ENCODE peak calls at places on chromosomes 7 and 10, in five cellular contexts. E is lung, L is A549, F is ascending aorta, C is MCF 10A. S is an unnamed sample.

GRCh38 chr10:60340973-60341372 is 48.7 kb downstream of the ANK3 start:
- DNase-seq in E (no peak), L (no peak), C (no peak), F (no peak), S (no peak)

GRCh38 chr7:116271161-116271979 is 61.0 kb downstream of the TES start:
- DNase-seq in F (no peak), E (no peak), C (peak), L (peak), S (no peak)

GRCh38 chr7:157861551-157861950 is 524.7 kb downstream of the DNAJB6 start:
- DNase-seq in L (no peak), F (no peak), C (no peak), E (no peak), S (no peak)

GRCh38 chr10:266974-267425 is 131.7 kb downstream of the ZMYND11 start:
- DNase-seq in C (peak), F (no peak), E (no peak), L (peak), S (no peak)

GRCh38 chr7:28813238-28813962 is 144.7 kb downstream of the TRIL start:
- DNase-seq in C (no peak), L (no peak), E (no peak), F (no peak), S (no peak)

GRCh38 chr10:114380060-114380459 is 24.2 kb downstream of the AFAP1L2 start:
- DNase-seq in F (no peak), E (no peak), L (no peak), C (peak), S (no peak)

GRCh38 chr7:127874951-127875608 is 156.2 kb downstream of the LRRC4 start:
- DNase-seq in F (no peak), C (no peak), E (no peak), L (no peak), S (no peak)

GRCh38 chr10:92542458-92542857 is 31.4 kb downstream of the IDE start:
- DNase-seq in E (no peak), F (no peak), L (no peak), C (no peak), S (no peak)

GRCh38 chr7:21887779-21888178 is 57.9 kb downstream of the CDCA7L start:
- DNase-seq in C (no peak), F (no peak), E (no peak), L (no peak), S (no peak)

GRCh38 chr7:29864668-29865067 is 58.4 kb downstream of the WIPF3 start:
- DNase-seq in L (no peak), F (no peak), E (no peak), C (no peak), S (no peak)

GRCh38 chr10:124994573-124995473 is 52.9 kb downstream of the ZRANB1 start:
- DNase-seq in L (no peak), F (peak), C (no peak), E (peak), S (no peak)

GRCh38 chr7:3272691-3273141 is 28.3 kb upstream of the SDK1 start:
- DNase-seq in C (peak), L (peak), E (no peak), F (no peak), S (no peak)

GRCh38 chr7:28409716-28410627 is 2.3 kb upstream of the CREB5 start:
- DNase-seq in L (peak), F (peak), C (peak), E (no peak), S (no peak)

GRCh38 chr7:95470452-95470851 is 15.3 kb upstream of the ASB4 start:
- DNase-seq in E (peak), L (peak), F (no peak), C (peak), S (no peak)

GRCh38 chr10:113993489-113993932 is 50.2 kb upstream of the ADRB1 start:
- DNase-seq in E (no peak), F (no peak), C (no peak), L (no peak), S (no peak)

GRCh38 chr7:133822816-133823552 is 304.2 kb upstream of the LRGUK start:
- DNase-seq in F (no peak), E (no peak), C (no peak), L (no peak), S (no peak)

GRCh38 chr10:43203491-43204393 is 63.1 kb downstream of the RASGEF1A start:
- DNase-seq in E (no peak), L (peak), F (peak), C (no peak), S (peak)

GRCh38 chr7:35753761-35754603 is 46.9 kb upstream of the SEPTIN7 start:
- DNase-seq in C (no peak), F (no peak), E (no peak), L (no peak), S (no peak)

GRCh38 chr10:23361665-23362064 is 17.1 kb upstream of the C10orf67 start:
- DNase-seq in L (no peak), C (no peak), F (no peak), E (no peak), S (no peak)

GRCh38 chr10:84783386-84783785 is 455.0 kb downstream of the CCSER2 start:
- DNase-seq in E (no peak), F (no peak), L (peak), C (peak), S (no peak)

GRCh38 chr10:20672724-20673123 is 224.4 kb downstream of the NEBL start:
- DNase-seq in E (no peak), F (no peak), C (no peak), L (no peak), S (no peak)

GRCh38 chr7:113198226-113198625 is 79.9 kb upstream of the SMIM30 start:
- DNase-seq in L (no peak), E (no peak), F (no peak), C (no peak), S (no peak)

GRCh38 chr10:25875555-25876165 is 58.4 kb upstream of the MYO3A start:
- DNase-seq in F (peak), E (peak), L (peak), C (peak), S (peak)

GRCh38 chr7:117111532-117111931 is 158.2 kb downstream of the ST7 start:
- DNase-seq in E (no peak), F (no peak), L (no peak), C (no peak), S (no peak)

GRCh38 chr10:127372361-127372760 is 176.0 kb upstream of the INSYN2A start:
- DNase-seq in F (no peak), E (no peak), C (no peak), L (no peak), S (no peak)

GRCh38 chr10:89563861-89564478 is 28.6 kb upstream of the SLC16A12 start:
- DNase-seq in C (peak), E (no peak), L (peak), F (no peak), S (no peak)

GRCh38 chr7:67950321-67951083 is 953.9 kb downstream of the TYW1 start:
- DNase-seq in F (no peak), C (no peak), L (no peak), E (no peak), S (no peak)

GRCh38 chr10:125116652-125117310 is 43.6 kb downstream of the CTBP2 start:
- DNase-seq in E (no peak), L (no peak), F (no peak), C (no peak), S (no peak)

GRCh38 chr7:771241-772004 is 44.3 kb upstream of the PRKAR1B start:
- DNase-seq in C (no peak), L (no peak), F (peak), E (peak), S (no peak)

GRCh38 chr10:60032723-60033122 is 126.4 kb upstream of the CCDC6 start:
- DNase-seq in E (peak), C (peak), L (peak), F (peak), S (peak)

GRCh38 chr7:120460928-120461327 is 188.0 kb downstream of the KCND2 start:
- DNase-seq in E (no peak), L (no peak), C (no peak), F (no peak), S (no peak)

GRCh38 chr7:47807756-47808155 is 140.5 kb downstream of the PKD1L1 start:
- DNase-seq in C (no peak), E (no peak), L (no peak), F (peak), S (no peak)
- TF ChIP-seq CTCF in C (no peak), E (no peak), L (no peak), F (no peak), S (no peak)

GRCh38 chr7:87779806-87780205 is 96.4 kb downstream of the SLC25A40 start:
- DNase-seq in E (no peak), F (no peak), L (no peak), C (no peak), S (no peak)

GRCh38 chr7:87785368-87785995 is 90.7 kb downstream of the SLC25A40 start:
- DNase-seq in E (no peak), L (no peak), F (no peak), C (no peak), S (no peak)

DNA sequence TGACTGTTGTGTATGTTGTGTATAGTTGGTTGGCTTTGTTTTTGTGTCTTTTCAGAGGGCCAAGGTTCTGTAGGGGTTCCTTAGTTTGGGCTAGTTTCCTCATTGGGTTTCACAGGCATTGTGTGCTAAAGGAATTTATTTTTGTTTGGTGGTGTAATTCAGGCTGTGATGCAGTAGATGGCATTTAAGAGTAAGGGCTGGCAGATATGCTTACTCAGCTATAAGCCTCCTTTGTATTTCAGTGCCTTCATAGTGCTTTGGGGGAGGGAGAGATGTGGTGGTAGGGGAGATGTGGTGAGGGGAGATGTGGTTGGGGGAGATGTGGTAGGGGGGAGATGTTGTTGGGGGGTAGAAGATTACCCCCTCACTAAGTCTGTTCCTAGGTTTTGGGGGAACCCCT is 91.7 kb downstream of the SLC25A40 start:
- DNase-seq in F (no peak), C (peak), L (no peak), E (no peak), S (no peak)
- TF ChIP-seq CTCF in F (no peak), C (no peak), L (no peak), E (no peak), S (no peak)

GRCh38 chr10:101287922-101288638 is 58.8 kb upstream of the LBX1 start:
- DNase-seq in L (peak), E (no peak), F (no peak), C (peak), S (no peak)
- TF ChIP-seq CTCF in L (no peak), E (no peak), F (no peak), C (peak), S (no peak)

DNA sequence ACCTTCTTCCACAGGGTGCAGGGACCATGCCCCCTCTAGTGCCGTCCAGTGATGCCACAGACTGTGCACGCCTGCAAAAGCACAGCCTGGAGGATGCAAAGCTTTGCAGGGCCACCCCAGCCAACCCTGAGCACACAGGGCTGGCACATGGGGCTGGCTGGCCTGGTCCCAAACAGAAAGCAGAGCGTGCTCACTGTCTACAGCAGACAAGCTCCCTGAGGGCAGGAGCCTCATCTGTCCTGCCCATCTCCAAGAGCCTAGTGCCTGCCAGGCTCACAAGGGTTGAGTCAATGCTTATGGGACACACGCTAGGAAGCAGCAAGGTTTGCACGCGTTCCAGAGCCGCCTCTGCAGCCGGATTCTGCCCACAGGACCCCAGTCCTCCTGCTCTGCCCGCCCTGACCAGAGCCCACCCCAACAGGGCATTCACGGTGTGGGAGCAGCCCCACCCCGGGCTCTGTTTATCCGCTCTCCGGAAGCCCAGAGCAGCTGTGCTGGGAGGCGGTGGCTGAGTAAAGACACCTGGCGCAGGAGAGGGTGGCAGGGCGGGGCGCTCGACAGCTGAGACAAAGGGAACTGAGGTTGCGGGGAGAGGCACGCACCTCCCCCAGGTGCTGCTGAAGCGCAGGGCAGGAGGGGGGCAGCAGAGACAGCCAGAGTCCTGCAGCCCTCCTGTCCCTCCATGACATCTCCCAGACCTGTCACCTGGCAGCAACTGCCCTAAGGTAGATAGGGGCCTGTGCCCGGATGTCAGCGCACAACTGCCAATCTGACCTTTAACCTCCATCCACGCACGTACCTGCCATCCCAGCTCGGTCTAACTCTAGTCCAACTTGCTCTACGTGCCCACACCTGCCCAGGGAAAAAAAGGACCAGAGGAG is 4.3 kb downstream of the KCNH2 start:
- DNase-seq in F (no peak), L (no peak), E (no peak), C (no peak), S (no peak)
- TF ChIP-seq CTCF in F (no peak), L (no peak), E (no peak), C (no peak), S (no peak)

DNA sequence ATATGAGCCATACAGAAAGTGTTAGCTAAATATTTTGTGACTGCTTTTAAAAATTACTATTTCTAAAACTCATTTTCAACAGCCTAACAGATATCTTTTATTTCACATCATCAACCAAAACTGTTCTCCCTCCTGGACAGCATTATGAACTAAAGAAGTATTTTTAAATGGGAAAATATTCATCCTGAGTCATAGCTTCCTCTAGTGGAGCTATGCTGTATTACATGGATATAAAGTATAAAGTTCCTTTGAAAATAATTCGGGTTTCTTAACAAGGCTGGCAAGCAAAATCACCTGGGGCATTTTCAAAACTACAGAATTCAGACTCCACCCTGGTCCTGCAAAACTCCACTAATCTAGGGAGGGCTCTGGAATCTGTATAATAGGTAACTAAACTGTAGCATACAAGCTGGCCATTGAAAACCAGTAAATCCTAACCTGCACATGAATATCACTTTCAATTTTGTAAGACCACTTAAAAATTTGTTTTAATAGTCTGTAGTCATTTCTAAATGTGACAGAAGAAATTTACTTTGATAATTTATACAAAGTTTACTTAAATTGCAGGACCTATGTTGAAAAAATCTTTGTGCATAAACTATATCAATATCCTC is 53.5 kb downstream of the SCIN start:
- DNase-seq in E (no peak), C (peak), F (no peak), L (peak), S (no peak)
- TF ChIP-seq CTCF in E (peak), C (peak), F (peak), L (peak), S (peak)

GRCh38 chr10:64071218-64071617 is 550.0 kb downstream of the REEP3 start:
- DNase-seq in E (no peak), L (no peak), F (no peak), C (no peak), S (no peak)
- TF ChIP-seq CTCF in E (no peak), L (no peak), F (no peak), C (no peak), S (no peak)

S was measured in omental fat pad.